ENCODE peak calls at places on chromosomes 16 and 17, in seven cellular contexts. G is EH; Y is HS-5; W is neuronal stem cell; S is effector memory CD4-positive, alpha-beta T cell; E is HT1080; X is NCI-H1436. F is an unnamed sample.
A peak's percentile ranks its signal among the peaks of the same experiment; 100 is the strongest.

GRCh38 chr16:75011634-75012307 is 12.9 kb downstream of the ZNRF1 start:
- DNase-seq in X (no peak), G (peak; percentile 95), W (no peak), Y (peak; percentile 95), E (peak; percentile 84), S (peak; percentile 27), F (peak; percentile 86)

GRCh38 chr17:75088902-75089417 is 1.2 kb downstream of the SLC16A5 start:
- DNase-seq in E (no peak), G (peak; percentile 64), S (no peak), Y (no peak), X (no peak), W (no peak), F (peak; percentile 96)

GRCh38 chr17:54901230-54901847 is 687 bp downstream of the TOM1L1 start:
- DNase-seq in E (peak; percentile 1), W (no peak), G (peak; percentile 64), S (no peak), Y (peak; percentile 16), X (peak; percentile 74), F (peak; percentile 68)

GRCh38 chr17:39573447-39574298 is 34.0 kb downstream of the NEUROD2 start:
- DNase-seq in Y (peak; percentile 18), W (no peak), S (no peak), E (peak; percentile 60), G (peak; percentile 83), X (peak; percentile 32), F (peak; percentile 97)

GRCh38 chr17:29709861-29710849 is 87.4 kb upstream of the CORO6 start:
- DNase-seq in E (no peak), W (no peak), G (peak; percentile 43), Y (no peak), X (no peak), S (no peak), F (no peak)

GRCh38 chr16:66335704-66336329 is 30.7 kb upstream of the CDH5 start:
- DNase-seq in G (peak; percentile 45), X (peak; percentile 89), Y (no peak), S (no peak), E (peak; percentile 34), W (no peak), F (no peak)

GRCh38 chr17:58436805-58437239 is 19.5 kb upstream of the RNF43 start:
- DNase-seq in G (no peak), S (no peak), X (no peak), Y (no peak), E (no peak), W (no peak), F (no peak)

GRCh38 chr16:27228621-27229501 is 25.5 kb downstream of the KDM8 start:
- DNase-seq in Y (no peak), G (no peak), W (no peak), E (no peak), S (no peak), X (no peak), F (peak; percentile 64)

GRCh38 chr17:78112508-78113471 is 15.8 kb downstream of the TMC6 start:
- DNase-seq in Y (no peak), G (peak; percentile 54), X (peak; percentile 64), E (peak; percentile 60), W (peak; percentile 65), S (peak; percentile 68), F (peak; percentile 99)

GRCh38 chr17:44798352-44798751 is 31.7 kb downstream of the GJC1 start:
- DNase-seq in E (no peak), G (no peak), S (no peak), Y (no peak), X (no peak), W (no peak), F (no peak)

GRCh38 chr17:43434902-43435319 is 36.1 kb downstream of the ARL4D start:
- DNase-seq in S (no peak), Y (no peak), E (peak; percentile 93), X (no peak), G (no peak), W (no peak), F (no peak)

GRCh38 chr17:39667262-39668140 is 752 bp upstream of the PNMT start:
- DNase-seq in G (no peak), X (no peak), W (no peak), E (no peak), Y (no peak), S (no peak), F (peak; percentile 81)

GRCh38 chr16:2478273-2478672 is 3.3 kb downstream of the TBC1D24 start:
- DNase-seq in W (no peak), S (no peak), Y (no peak), X (no peak), E (no peak), G (no peak), F (no peak)

GRCh38 chr17:45734598-45734997 is 49.5 kb upstream of the CRHR1 start:
- DNase-seq in S (no peak), W (no peak), Y (no peak), E (no peak), X (no peak), G (no peak), F (no peak)

GRCh38 chr16:64362193-64362592 is 759.7 kb downstream of the CDH11 start:
- DNase-seq in X (no peak), W (no peak), S (no peak), Y (peak; percentile 34), G (peak; percentile 69), E (peak; percentile 63), F (no peak)

F was measured in osteoblast.